ENCODE peak calls at places on chromosomes 11 and 22, in six cellular contexts. U is activated CD4-positive, alpha-beta T cell treated with anti-CD3 and anti-CD28 coated beads for 36 hours; L is central memory CD8-positive, alpha-beta T cell; K is T-helper 17 cell; F is right lobe of liver; T is left lung. P is an unnamed sample.

GRCh38 chr11:44498524-44498923 is 66.9 kb upstream of the CD82 start:
- ATAC-seq in U (no peak), L (no peak), K (no peak), F (no peak), T (peak), P (no peak)

GRCh38 chr11:126945319-126945718 is 55.3 kb downstream of the KIRREL3 start:
- ATAC-seq in U (no peak), L (no peak), K (no peak), F (no peak), T (no peak), P (no peak)

GRCh38 chr11:8230178-8230859 is 33.4 kb downstream of the LMO1 start:
- ATAC-seq in U (no peak), L (no peak), K (no peak), F (no peak), T (no peak), P (no peak)

GRCh38 chr11:27551127-27551526 is 44.6 kb upstream of the LIN7C start:
- ATAC-seq in U (no peak), L (no peak), K (no peak), F (no peak), T (no peak), P (no peak)

GRCh38 chr22:22894740-22895731 is 7.4 kb downstream of the IGLL5 start:
- ATAC-seq in U (no peak), L (no peak), K (no peak), F (no peak), T (no peak), P (no peak)

GRCh38 chr11:6925636-6926207 is 504 bp upstream of the ZNF215 start:
- ATAC-seq in U (peak), L (peak), K (no peak), F (no peak), T (peak), P (no peak)

GRCh38 chr22:50184004-50184461 is 1.7 kb upstream of the TRABD start:
- ATAC-seq in U (no peak), L (no peak), K (no peak), F (peak), T (peak), P (no peak)

GRCh38 chr11:109036011-109036410 is 371.1 kb downstream of the DDX10 start:
- ATAC-seq in U (no peak), L (no peak), K (no peak), F (no peak), T (no peak), P (no peak)

GRCh38 chr11:14636119-14636518 is 7.5 kb upstream of the PDE3B start:
- ATAC-seq in U (peak), L (peak), K (peak), F (peak), T (peak), P (peak)

GRCh38 chr22:44047891-44048301 is 23.8 kb downstream of the PARVB start:
- ATAC-seq in U (no peak), L (no peak), K (no peak), F (peak), T (no peak), P (peak)

GRCh38 chr22:33677536-33677935 is 242.7 kb downstream of the LARGE1 start:
- ATAC-seq in U (no peak), L (no peak), K (no peak), F (no peak), T (no peak), P (no peak)

GRCh38 chr11:1302461-1303073 is 6.9 kb downstream of the TOLLIP start:
- ATAC-seq in U (no peak), L (no peak), K (no peak), F (peak), T (peak), P (no peak)

GRCh38 chr22:42933783-42934144 is 76.7 kb upstream of the ARFGAP3 start:
- ATAC-seq in U (peak), L (no peak), K (no peak), F (peak), T (peak), P (peak)

GRCh38 chr11:87063982-87064381 is 26.2 kb downstream of the TMEM135 start:
- ATAC-seq in U (no peak), L (no peak), K (no peak), F (no peak), T (no peak), P (no peak)

GRCh38 chr22:40958329-40958728 is 7.2 kb downstream of the RBX1 start:
- ATAC-seq in U (no peak), L (no peak), K (no peak), F (no peak), T (no peak), P (no peak)

P was measured in stimulated activated memory B cell treated with anti-CD40 and anti-IgM and Interleukin-4, amounts not matched to agents 10 μg/mL and 1 μg/mL and 100 μg/mL, for 72 hours.